ENCODE peak calls at places on chromosomes 1 and 21, in seven cellular contexts. I is endothelial cell of umbilical vein, C is tibial nerve, U is AG04449, R is left ventricle myocardium inferior, N is cardiac fibroblast, M is heart left ventricle. J is an unnamed sample.

GRCh38 chr1:235758931-235759330 is 107.8 kb downstream of the LYST start:
- DNase-seq in I (no peak), C (peak), U (no peak), R (no peak), N (no peak), M (peak), J (no peak)

GRCh38 chr1:33292726-33293340 is 28.1 kb downstream of the A3GALT2 start:
- DNase-seq in I (no peak), C (no peak), U (no peak), R (no peak), N (no peak), M (no peak), J (no peak)

GRCh38 chr1:33454646-33455282 is 17.7 kb upstream of the ZSCAN20 start:
- DNase-seq in I (no peak), C (no peak), U (no peak), R (no peak), N (no peak), M (no peak), J (no peak)

GRCh38 chr1:154328318-154329151 is 3.2 kb downstream of the ATP8B2 start:
- DNase-seq in I (peak), C (peak), U (no peak), R (peak), N (peak), M (peak), J (peak)

GRCh38 chr1:56548566-56548965 is 30.8 kb downstream of the PLPP3 start:
- DNase-seq in I (no peak), C (no peak), U (no peak), R (no peak), N (no peak), M (no peak), J (no peak)

GRCh38 chr1:22626219-22626902 is 10.1 kb upstream of the C1QA start:
- DNase-seq in I (no peak), C (no peak), U (no peak), R (no peak), N (no peak), M (no peak), J (no peak)

GRCh38 chr1:67227196-67227595 is 60.9 kb downstream of the IL23R start:
- DNase-seq in I (no peak), C (no peak), U (no peak), R (no peak), N (peak), M (no peak), J (no peak)

GRCh38 chr1:235133086-235133485 is 4.4 kb upstream of the TOMM20 start:
- DNase-seq in I (no peak), C (no peak), U (no peak), R (no peak), N (no peak), M (no peak), J (no peak)

GRCh38 chr1:189986521-189986920 is 491.1 kb downstream of the BRINP3 start:
- DNase-seq in I (no peak), C (no peak), U (no peak), R (no peak), N (no peak), M (no peak), J (no peak)

GRCh38 chr1:22662318-22662717 is 9.3 kb downstream of the C1QB start:
- DNase-seq in I (no peak), C (peak), U (no peak), R (peak), N (no peak), M (no peak), J (no peak)

GRCh38 chr1:154992721-154993571 is 440 bp upstream of the LENEP start:
- DNase-seq in I (no peak), C (no peak), U (no peak), R (no peak), N (peak), M (peak), J (no peak)

GRCh38 chr1:212455406-212456165 is 22.9 kb downstream of the NENF start:
- DNase-seq in I (peak), C (peak), U (peak), R (peak), N (peak), M (peak), J (peak)

GRCh38 chr1:212458817-212459216 is 26.1 kb downstream of the NENF start:
- DNase-seq in I (no peak), C (no peak), U (no peak), R (no peak), N (no peak), M (no peak), J (no peak)

GRCh38 chr1:212454741-212455140 is 22.0 kb downstream of the NENF start:
- DNase-seq in I (no peak), C (no peak), U (no peak), R (no peak), N (no peak), M (no peak), J (no peak)

GRCh38 chr1:212457740-212458338 is 25.1 kb downstream of the NENF start:
- DNase-seq in I (peak), C (peak), U (no peak), R (no peak), N (peak), M (no peak), J (no peak)

GRCh38 chr1:212456166-212456528 is 23.4 kb downstream of the NENF start:
- DNase-seq in I (no peak), C (no peak), U (no peak), R (no peak), N (peak), M (no peak), J (no peak)
- TF ChIP-seq CTCF in I (no peak), C (peak), U (no peak), R (peak), N (no peak), M (no peak), J (peak)

DNA sequence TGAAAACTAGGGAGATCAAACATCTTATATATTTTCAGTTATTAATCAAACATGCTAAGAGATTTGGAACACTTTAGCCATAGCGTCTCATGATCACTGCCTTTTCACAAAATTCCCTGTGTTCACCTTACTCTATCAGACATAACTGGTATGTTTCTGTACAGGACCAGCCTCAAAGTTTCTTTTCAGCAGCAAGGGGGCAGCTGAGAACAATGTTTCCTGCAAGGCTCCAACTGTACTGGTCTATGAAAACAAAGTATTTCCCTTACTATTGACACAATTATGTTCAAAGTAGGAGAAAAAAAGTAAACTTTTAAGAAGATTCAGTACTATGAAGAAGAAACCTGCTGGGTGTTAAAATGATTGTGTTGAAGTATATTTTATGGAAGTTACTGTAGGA is 98.5 kb downstream of the ATF6 start:
- DNase-seq in I (peak), C (peak), U (no peak), R (no peak), N (peak), M (no peak), J (no peak)
- TF ChIP-seq CTCF in I (peak), C (peak), U (peak), R (peak), N (peak), M (peak), J (no peak)

DNA sequence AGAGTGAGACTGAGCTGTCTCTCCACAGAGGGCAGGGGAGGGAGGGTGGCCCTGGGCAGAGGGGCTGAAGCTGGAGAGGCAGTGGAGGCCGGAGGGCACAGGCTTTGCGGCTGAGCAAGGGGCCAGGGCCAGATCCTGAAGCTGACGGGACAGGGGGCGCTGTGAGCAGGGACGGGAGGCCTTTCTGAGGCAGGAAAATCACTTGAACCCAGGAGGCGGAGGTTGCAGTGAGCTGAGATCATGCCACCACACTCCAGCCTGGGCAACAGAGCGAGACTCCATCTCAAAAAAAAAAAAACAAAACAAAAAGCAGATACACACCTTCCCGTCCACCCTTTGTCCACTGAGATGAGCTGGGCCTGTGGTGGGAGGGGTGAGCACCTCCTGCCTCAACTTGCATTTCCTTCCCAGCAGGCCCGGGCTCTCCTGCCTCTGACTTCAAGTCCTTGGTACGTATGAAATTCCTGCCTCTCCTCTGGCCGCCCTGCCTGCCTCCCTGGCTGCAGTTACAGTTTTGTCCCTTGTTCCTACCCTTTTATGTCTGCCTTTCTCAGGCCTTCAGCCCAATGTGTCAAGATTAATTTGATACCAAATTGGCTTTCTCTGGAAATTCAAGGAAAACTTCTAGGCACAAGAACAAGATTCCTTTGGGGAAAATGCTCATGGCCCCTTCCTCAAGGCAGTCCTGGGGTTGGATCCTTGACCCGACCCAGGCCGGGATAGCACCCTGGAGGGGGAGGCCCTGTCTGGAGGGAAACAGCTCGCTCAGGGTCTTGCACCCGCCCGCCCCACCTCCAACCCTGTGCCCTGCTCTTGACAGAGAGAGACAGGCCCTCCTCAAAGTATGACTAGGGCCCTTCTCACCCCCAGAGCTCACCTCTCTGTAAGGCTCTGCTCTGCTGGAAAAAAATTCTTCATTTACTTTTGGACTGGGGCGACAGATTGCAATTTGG is 11.2 kb upstream of the ADAMTSL4 start:
- DNase-seq in I (peak), C (no peak), U (no peak), R (peak), N (peak), M (no peak), J (no peak)
- TF ChIP-seq CTCF in I (no peak), C (no peak), U (no peak), R (no peak), N (no peak), M (no peak), J (no peak)

GRCh38 chr21:34688145-34688544 is 19.4 kb downstream of the CLIC6 start:
- DNase-seq in I (no peak), C (no peak), U (no peak), R (no peak), N (peak), M (peak), J (no peak)
- TF ChIP-seq CTCF in I (no peak), C (no peak), U (no peak), R (no peak), N (peak), M (no peak), J (no peak)

J was measured in mesothelial cell of epicardium.